ENCODE peak calls at places on chromosomes 1 and 21, in nine cellular contexts. O, G, N, Z, H, J, D, S and X are unnamed samples.

GRCh38 chr1:33985166-33985565 is 121.3 kb downstream of the HMGB4 start:
- DNase-seq in S (no peak), N (no peak), D (no peak), H (no peak), O (no peak), G (peak; percentile 29), J (no peak), Z (no peak), X (no peak)

GRCh38 chr1:112954059-112954458 is 1.9 kb downstream of the SLC16A1 start:
- DNase-seq in Z (no peak), N (no peak), D (no peak), G (no peak), J (no peak), O (no peak), H (no peak), S (no peak), X (no peak)

GRCh38 chr21:31366825-31367224 is 22.8 kb upstream of the TIAM1 start:
- DNase-seq in G (no peak), H (no peak), S (no peak), O (no peak), D (no peak), Z (no peak), N (no peak), J (peak; percentile 26), X (peak; percentile 66)

GRCh38 chr1:11831945-11832725 is 15.4 kb downstream of the NPPA start:
- DNase-seq in J (peak; percentile 74), H (no peak), O (no peak), G (no peak), S (no peak), Z (no peak), D (no peak), N (no peak), X (no peak)

GRCh38 chr21:36859744-36860501 is 106.5 kb downstream of the HLCS start:
- DNase-seq in J (peak; percentile 69), G (peak; percentile 88), O (no peak), Z (peak; percentile 29), S (no peak), N (no peak), H (peak; percentile 90), D (no peak), X (peak; percentile 68)

GRCh38 chr1:117030271-117030877 is 28.8 kb downstream of the CD101 start:
- DNase-seq in J (no peak), N (no peak), H (no peak), D (no peak), O (no peak), S (no peak), Z (no peak), G (no peak), X (no peak)

GRCh38 chr21:39182484-39183271 is 573 bp downstream of the PSMG1 start:
- DNase-seq in Z (peak; percentile 34), J (no peak), N (no peak), S (no peak), D (no peak), O (no peak), G (peak; percentile 23), H (peak; percentile 11), X (no peak)

GRCh38 chr1:211375286-211375818 is 48.7 kb downstream of the TRAF5 start:
- DNase-seq in O (no peak), J (no peak), S (no peak), G (no peak), H (no peak), Z (no peak), N (no peak), D (no peak), X (no peak)

GRCh38 chr1:102595106-102595505 is 513.2 kb downstream of the COL11A1 start:
- DNase-seq in D (no peak), O (no peak), H (no peak), N (no peak), G (no peak), S (no peak), J (no peak), Z (no peak), X (no peak)

GRCh38 chr1:154683820-154684219 is 75.8 kb upstream of the ADAR start:
- DNase-seq in S (no peak), D (no peak), O (no peak), H (no peak), J (no peak), G (no peak), Z (no peak), N (no peak), X (no peak)

GRCh38 chr1:91166106-91166712 is 144.4 kb upstream of the ZNF644 start:
- DNase-seq in G (peak; percentile 19), S (no peak), J (peak; percentile 71), H (peak; percentile 62), Z (peak; percentile 72), N (no peak), D (peak; percentile 74), O (no peak), X (peak; percentile 64)